ENCODE peak calls at places on chromosomes 11 and 22, in four cellular contexts. L, E, G and J are unnamed samples.
A peak's percentile ranks its signal among the peaks of the same experiment; 100 is the strongest.

GRCh38 chr11:72625746-72626636 is 48.2 kb downstream of the PDE2A start:
- DNase-seq in L (no peak), E (no peak), G (no peak), J (no peak)

GRCh38 chr11:103961010-103961409 is 75.4 kb upstream of the DDI1 start:
- DNase-seq in L (no peak), E (no peak), G (no peak), J (no peak)

GRCh38 chr22:39173787-39174497 is 21.5 kb upstream of the CBX7 start:
- DNase-seq in L (no peak), E (no peak), G (no peak), J (peak; percentile 68)

GRCh38 chr22:49735411-49736311 is 92.0 kb downstream of the BRD1 start:
- DNase-seq in L (no peak), E (no peak), G (no peak), J (peak; percentile 12)

GRCh38 chr11:15657264-15657663 is 542.5 kb downstream of the INSC start:
- DNase-seq in L (no peak), E (no peak), G (no peak), J (no peak)

GRCh38 chr22:48698618-48699017 is 1129.1 kb downstream of the BRD1 start:
- DNase-seq in L (no peak), E (no peak), G (no peak), J (no peak)

GRCh38 chr22:42174062-42174461 is 43.5 kb upstream of the CYP2D6 start:
- DNase-seq in L (no peak), E (no peak), G (no peak), J (no peak)

GRCh38 chr11:57778318-57779037 is 16.9 kb downstream of the CTNND1 start:
- DNase-seq in L (peak; percentile 94), E (no peak), G (no peak), J (no peak)

GRCh38 chr11:57071829-57072228 is 83.1 kb downstream of the OR5AK2 start:
- DNase-seq in L (no peak), E (no peak), G (no peak), J (no peak)

GRCh38 chr11:79950172-79950571 is 509.3 kb upstream of the TENM4 start:
- DNase-seq in L (no peak), E (no peak), G (no peak), J (no peak)

GRCh38 chr22:24996420-24996952 is 44.0 kb downstream of the KIAA1671 start:
- DNase-seq in L (no peak), E (no peak), G (peak; percentile 97), J (no peak)

GRCh38 chr11:65588199-65589054 is 7.2 kb downstream of the KCNK7 start:
- DNase-seq in L (no peak), E (peak; percentile 83), G (peak; percentile 78), J (peak; percentile 93)

GRCh38 chr11:4607111-4607510 is 920 bp downstream of the TRIM68 start:
- DNase-seq in L (no peak), E (no peak), G (no peak), J (no peak)

GRCh38 chr22:39482768-39483167 is 19.3 kb upstream of the MIEF1 start:
- DNase-seq in L (no peak), E (no peak), G (no peak), J (no peak)

GRCh38 chr11:122816701-122817100 is 21.6 kb upstream of the CRTAM start:
- DNase-seq in L (no peak), E (no peak), G (no peak), J (no peak)

GRCh38 chr11:100905684-100906083 is 218.6 kb downstream of the ARHGAP42 start:
- DNase-seq in L (no peak), E (no peak), G (no peak), J (no peak)

GRCh38 chr11:36296925-36297604 is 977 bp downstream of the PRR5L start:
- DNase-seq in L (no peak), E (no peak), G (no peak), J (no peak)

GRCh38 chr11:6638437-6638836 is 17.2 kb downstream of the DCHS1 start:
- DNase-seq in L (no peak), E (no peak), G (no peak), J (no peak)

GRCh38 chr22:49574861-49575702 is 252.6 kb downstream of the BRD1 start:
- DNase-seq in L (peak; percentile 70), E (no peak), G (no peak), J (no peak)

GRCh38 chr22:23392420-23393121 is 187.5 kb downstream of the IGLL1 start:
- DNase-seq in L (no peak), E (no peak), G (no peak), J (no peak)

DNA sequence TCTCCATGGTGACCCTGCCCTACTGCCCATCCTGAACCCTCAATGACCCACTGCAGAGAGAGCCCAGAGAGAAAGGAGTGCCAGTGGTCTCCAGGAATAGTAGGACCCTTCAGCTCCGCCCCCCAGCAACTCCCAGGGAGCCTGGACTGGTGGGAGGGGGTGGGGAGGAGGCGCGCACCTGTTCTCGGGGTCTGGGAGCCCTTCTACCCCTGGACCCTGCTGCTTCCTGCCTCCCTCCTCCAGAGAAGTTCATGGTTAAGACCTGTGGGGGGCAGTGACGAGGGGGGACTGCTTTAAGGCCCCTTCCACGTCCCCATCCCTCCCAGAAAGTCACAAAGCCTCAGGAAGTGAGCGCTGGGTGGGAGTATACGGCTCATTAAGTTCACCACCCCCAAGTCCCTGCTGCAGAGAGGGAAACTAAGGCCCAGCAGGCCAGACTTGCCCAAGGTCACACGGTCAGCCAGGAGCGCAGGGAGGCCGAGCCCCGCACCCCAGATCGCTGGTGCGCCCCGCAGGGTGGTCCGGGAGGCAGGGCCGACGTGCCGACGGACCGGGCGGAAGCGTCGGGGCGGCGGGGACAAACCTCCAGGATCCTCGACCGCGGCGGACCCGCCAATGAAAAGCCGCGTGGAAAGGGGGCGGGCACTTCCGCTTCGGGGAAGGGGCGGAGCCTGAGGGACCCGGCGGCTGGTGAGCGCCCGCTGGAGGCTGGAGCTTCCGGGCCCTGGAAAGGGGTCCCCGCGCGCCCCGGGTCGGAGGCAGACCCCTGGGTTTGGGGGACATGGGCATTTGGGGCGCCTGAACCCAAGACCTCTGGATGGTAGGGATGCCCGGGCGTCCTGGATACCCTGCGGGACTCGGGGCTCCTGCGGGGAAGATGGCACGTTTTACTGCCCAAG is at the start of the genes NUDT22 and TRPT1:
- DNase-seq in L (peak; percentile 95), E (peak; percentile 91), G (peak; percentile 91), J (peak; percentile 94)
- TF ChIP-seq CTCF in L (no peak), E (peak; percentile 63), G (peak; percentile 24), J (peak; percentile 42)

DNA sequence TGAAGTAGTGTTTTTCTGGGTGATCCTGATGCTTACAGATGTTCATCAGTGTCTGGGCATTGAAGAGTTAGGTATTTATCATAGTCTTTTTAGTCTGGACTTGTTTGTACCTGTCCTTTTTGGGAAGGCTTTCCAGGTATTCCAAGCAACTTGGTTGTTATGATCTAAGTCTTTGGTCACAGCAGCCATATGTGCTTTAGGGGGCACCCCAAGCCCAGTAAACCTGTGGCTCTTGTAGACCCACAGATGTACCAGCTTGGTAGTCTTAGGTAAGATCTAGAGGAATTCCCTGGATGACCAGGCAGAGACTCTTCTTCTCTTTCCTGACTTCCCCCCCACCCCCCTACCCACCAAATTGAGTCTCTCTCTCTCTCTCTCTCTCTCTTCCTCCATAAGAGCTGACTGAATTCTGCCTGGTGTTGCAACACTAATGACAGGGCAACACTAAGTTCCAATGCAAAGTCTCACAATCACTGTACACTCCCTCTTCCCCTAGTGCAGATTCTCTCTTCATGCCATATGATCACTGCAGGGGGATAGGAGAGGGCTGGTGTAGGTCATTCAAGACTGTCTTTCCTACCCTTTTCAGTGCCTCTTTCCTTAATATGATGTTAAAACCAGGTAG is 24.5 kb upstream of the MMP8 start:
- DNase-seq in L (no peak), E (no peak), G (no peak), J (no peak)
- TF ChIP-seq CTCF in L (no peak), E (no peak), G (no peak), J (no peak)

GRCh38 chr11:27213232-27213660 is 149.8 kb downstream of the CCDC34 start:
- DNase-seq in L (no peak), E (no peak), G (no peak), J (no peak)

GRCh38 chr11:27212248-27212780 is 150.7 kb downstream of the CCDC34 start:
- DNase-seq in L (no peak), E (no peak), G (no peak), J (no peak)

GRCh38 chr11:27209562-27210005 is 153.4 kb downstream of the CCDC34 start:
- DNase-seq in L (no peak), E (no peak), G (no peak), J (no peak)

GRCh38 chr11:27210509-27210908 is 152.5 kb downstream of the CCDC34 start:
- DNase-seq in L (no peak), E (no peak), G (no peak), J (no peak)

DNA sequence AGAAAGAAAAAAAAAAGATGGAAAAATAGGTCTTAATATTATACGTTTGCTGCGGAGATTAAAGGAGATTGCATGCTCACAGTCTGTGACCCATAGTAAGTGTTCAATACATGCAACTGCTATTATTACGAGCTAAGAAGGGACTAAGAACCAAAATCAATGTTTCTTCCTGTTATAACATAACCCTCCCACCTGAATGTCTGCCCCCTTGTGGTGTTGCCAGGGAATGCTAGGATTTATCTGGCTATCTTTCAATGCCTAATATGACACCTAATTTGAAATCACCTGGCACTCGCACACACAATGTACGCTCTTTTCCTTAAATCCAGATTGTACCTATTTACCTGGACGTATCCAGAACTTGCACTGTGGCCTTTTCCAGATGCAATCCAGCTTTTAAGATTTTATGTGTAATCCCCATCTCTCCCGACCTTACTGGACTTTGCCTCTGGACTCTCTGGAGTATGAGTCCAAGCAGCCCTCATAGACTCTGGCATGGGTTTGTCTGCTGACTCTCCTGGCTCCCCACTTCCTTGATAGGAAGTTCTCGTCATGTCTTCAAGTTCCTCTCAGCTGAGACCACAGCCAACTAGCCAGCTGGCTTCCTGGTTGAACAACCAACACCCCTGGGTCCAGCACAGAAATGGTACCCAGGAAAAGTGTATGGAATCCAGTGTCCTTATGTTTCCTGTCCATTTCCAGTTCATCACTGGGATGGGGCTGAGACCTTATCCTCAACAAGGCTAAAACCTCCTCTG is 151.5 kb downstream of the CCDC34 start:
- DNase-seq in L (no peak), E (no peak), G (peak; percentile 38), J (peak; percentile 23)
- TF ChIP-seq CTCF in L (no peak), E (no peak), G (peak; percentile 47), J (no peak)

GRCh38 chr22:37661160-37661924 is 2.8 kb downstream of the PDXP start:
- DNase-seq in L (no peak), E (no peak), G (no peak), J (peak; percentile 35)
- TF ChIP-seq CTCF in L (no peak), E (peak; percentile 35), G (peak; percentile 35), J (peak; percentile 30)